ENCODE peak calls at places on chromosomes 6 and 20, in six cellular contexts. Y is H1, E is IMR-90, Q is neuronal stem cell, H is H9, K is trophoblast cell. I is an unnamed sample.

GRCh38 chr20:859661-860294 is 26.3 kb downstream of the FAM110A start:
- DNase-seq in Q (no peak), K (no peak), Y (no peak), H (no peak), E (peak), I (no peak)

GRCh38 chr6:45478235-45478634 is 100.5 kb upstream of the SUPT3H start:
- DNase-seq in H (no peak), E (peak), Q (no peak), Y (no peak), K (peak), I (peak)

GRCh38 chr20:19975436-19975799 is 41.7 kb upstream of the NAA20 start:
- DNase-seq in H (no peak), E (peak), Q (no peak), K (no peak), Y (peak), I (no peak)

GRCh38 chr6:138657026-138657425 is 116.5 kb upstream of the CCDC28A start:
- DNase-seq in Y (no peak), H (no peak), K (no peak), E (no peak), Q (no peak), I (no peak)

GRCh38 chr6:25172819-25173218 is 106.4 kb upstream of the CARMIL1 start:
- DNase-seq in E (peak), K (peak), Q (no peak), Y (no peak), H (no peak), I (peak)

GRCh38 chr20:22686097-22686496 is 101.7 kb upstream of the FOXA2 start:
- DNase-seq in E (peak), Y (peak), K (peak), H (peak), Q (no peak), I (peak)

GRCh38 chr6:29702519-29703103 is 20.6 kb upstream of the HLA-F start:
- DNase-seq in Q (peak), Y (peak), K (peak), H (peak), E (no peak), I (peak)

GRCh38 chr6:99885051-99885450 is 109.0 kb downstream of the MCHR2 start:
- DNase-seq in K (no peak), H (no peak), Y (no peak), E (no peak), Q (no peak), I (no peak)

GRCh38 chr6:64860203-64860602 is 846.8 kb downstream of the EYS start:
- DNase-seq in K (no peak), E (no peak), H (no peak), Q (no peak), Y (no peak), I (no peak)

GRCh38 chr6:75824160-75824559 is 75.1 kb downstream of the MYO6 start:
- DNase-seq in H (no peak), Q (no peak), E (no peak), Y (no peak), K (no peak), I (no peak)

GRCh38 chr6:50834929-50835328 is 16.3 kb downstream of the TFAP2B start:
- DNase-seq in H (no peak), Y (no peak), Q (no peak), E (no peak), K (no peak), I (no peak)

GRCh38 chr20:19129976-19130612 is 82.3 kb upstream of the SLC24A3 start:
- DNase-seq in E (no peak), K (no peak), H (no peak), Q (no peak), Y (no peak), I (no peak)

GRCh38 chr6:33746036-33746600 is 587 bp downstream of the IP6K3 start:
- DNase-seq in Y (peak), K (no peak), Q (no peak), E (peak), H (peak), I (peak)

GRCh38 chr6:1771324-1771723 is 161.6 kb downstream of the FOXC1 start:
- DNase-seq in K (no peak), H (no peak), Y (no peak), E (peak), Q (no peak), I (no peak)

GRCh38 chr20:3011752-3012151 is 31.7 kb upstream of the GNRH2 start:
- DNase-seq in H (no peak), Y (no peak), E (no peak), K (no peak), Q (no peak), I (no peak)

GRCh38 chr6:66421570-66421969 is 714.5 kb upstream of the EYS start:
- DNase-seq in K (no peak), Y (peak), Q (no peak), H (peak), E (no peak), I (peak)

GRCh38 chr20:8943638-8944037 is 125.2 kb upstream of the PLCB4 start:
- DNase-seq in Y (no peak), K (no peak), E (no peak), Q (no peak), H (no peak), I (no peak)

GRCh38 chr6:126056355-126057004 is 70.1 kb downstream of the TRMT11 start:
- DNase-seq in Y (no peak), H (no peak), E (no peak), K (no peak), Q (no peak), I (peak)

GRCh38 chr20:11581271-11581670 is 336.4 kb upstream of the BTBD3 start:
- DNase-seq in H (peak), Y (no peak), K (no peak), E (no peak), Q (no peak), I (no peak)

GRCh38 chr6:132405143-132405915 is 4.1 kb upstream of the MOXD1 start:
- DNase-seq in Q (no peak), Y (no peak), E (peak), K (no peak), H (no peak), I (peak)

GRCh38 chr6:170062209-170062903 is 228.5 kb downstream of the DLL1 start:
- DNase-seq in H (no peak), Y (peak), K (no peak), E (no peak), Q (no peak), I (no peak)

GRCh38 chr6:90026216-90026615 is 131.9 kb downstream of the GJA10 start:
- DNase-seq in E (no peak), H (no peak), K (no peak), Y (no peak), Q (no peak), I (no peak)

GRCh38 chr6:83708546-83708969 is 343 bp downstream of the SNAP91 start:
- DNase-seq in E (no peak), Y (no peak), K (peak), H (peak), Q (peak), I (peak)

GRCh38 chr20:59663513-59663890 is 59.2 kb downstream of the PHACTR3 start:
- DNase-seq in K (no peak), E (no peak), H (no peak), Y (no peak), Q (no peak), I (no peak)

GRCh38 chr20:35511814-35512420 is 17.5 kb downstream of the C20orf173 start:
- DNase-seq in Q (peak), K (peak), Y (no peak), H (peak), E (peak), I (peak)

GRCh38 chr20:10113746-10114145 is 79.0 kb downstream of the ANKEF1 start:
- DNase-seq in H (no peak), Y (no peak), K (no peak), Q (no peak), E (no peak), I (no peak)

GRCh38 chr20:46621492-46621891 is 29.8 kb downstream of the SLC13A3 start:
- DNase-seq in E (peak), Q (no peak), K (peak), Y (no peak), H (no peak), I (peak)

GRCh38 chr6:13450628-13451027 is 36.8 kb downstream of the GFOD1 start:
- DNase-seq in Y (no peak), H (no peak), E (no peak), K (no peak), Q (no peak), I (no peak)

GRCh38 chr6:130843575-130844320 is 16.5 kb downstream of the SMLR1 start:
- DNase-seq in E (peak), Y (no peak), H (no peak), Q (peak), K (peak), I (peak)

GRCh38 chr20:18676366-18676765 is 88.5 kb downstream of the DTD1 start:
- DNase-seq in Q (no peak), H (no peak), Y (no peak), E (no peak), K (no peak), I (no peak)

GRCh38 chr6:122405417-122405816 is 6.0 kb downstream of the HSF2 start:
- DNase-seq in H (no peak), E (peak), Q (no peak), Y (no peak), K (peak), I (peak)

GRCh38 chr20:14446446-14446845 is 109.0 kb upstream of the FLRT3 start:
- DNase-seq in K (no peak), H (no peak), E (peak), Q (no peak), Y (no peak), I (no peak)

GRCh38 chr6:31368461-31368860 is 11.5 kb upstream of the HLA-B start:
- DNase-seq in Y (no peak), E (no peak), H (no peak), Q (no peak), K (no peak), I (no peak)

GRCh38 chr20:6697228-6697972 is 70.1 kb upstream of the BMP2 start:
- DNase-seq in Y (no peak), E (no peak), K (no peak), H (no peak), Q (no peak), I (no peak)

GRCh38 chr6:156870926-156871539 is 93.9 kb downstream of the ARID1B start:
- DNase-seq in Y (no peak), H (no peak), K (no peak), Q (no peak), E (no peak), I (no peak)

GRCh38 chr6:156872903-156873302 is 95.7 kb downstream of the ARID1B start:
- DNase-seq in Y (no peak), Q (no peak), H (no peak), E (no peak), K (no peak), I (no peak)

GRCh38 chr6:156875062-156875461 is 97.9 kb downstream of the ARID1B start:
- DNase-seq in K (no peak), H (no peak), E (no peak), Q (no peak), Y (no peak), I (no peak)

GRCh38 chr6:156876302-156876701 is 99.1 kb downstream of the ARID1B start:
- DNase-seq in K (peak), Q (no peak), E (no peak), H (peak), Y (peak), I (no peak)

GRCh38 chr6:156873654-156874380 is 96.6 kb downstream of the ARID1B start:
- DNase-seq in E (no peak), H (no peak), Q (no peak), K (no peak), Y (no peak), I (no peak)
- H3K23ac ChIP-seq in E (no peak), H (no peak), Q (no peak), K (no peak), Y (no peak), I (no peak)

GRCh38 chr20:5529331-5530142 is 212.8 kb upstream of the PROKR2 start:
- DNase-seq in K (peak), E (peak), Q (peak), H (peak), Y (peak), I (peak)
- H2AFZ ChIP-seq in K (no peak), E (peak), Q (no peak), H (no peak), Y (no peak), I (no peak)

GRCh38 chr20:49569403-49570115 is 1.6 kb upstream of the PTGIS start:
- DNase-seq in H (no peak), E (peak), Y (no peak), Q (no peak), K (no peak), I (no peak)
- H3K4ac ChIP-seq in H (no peak), E (peak), Y (peak), Q (no peak), K (no peak), I (no peak)

DNA sequence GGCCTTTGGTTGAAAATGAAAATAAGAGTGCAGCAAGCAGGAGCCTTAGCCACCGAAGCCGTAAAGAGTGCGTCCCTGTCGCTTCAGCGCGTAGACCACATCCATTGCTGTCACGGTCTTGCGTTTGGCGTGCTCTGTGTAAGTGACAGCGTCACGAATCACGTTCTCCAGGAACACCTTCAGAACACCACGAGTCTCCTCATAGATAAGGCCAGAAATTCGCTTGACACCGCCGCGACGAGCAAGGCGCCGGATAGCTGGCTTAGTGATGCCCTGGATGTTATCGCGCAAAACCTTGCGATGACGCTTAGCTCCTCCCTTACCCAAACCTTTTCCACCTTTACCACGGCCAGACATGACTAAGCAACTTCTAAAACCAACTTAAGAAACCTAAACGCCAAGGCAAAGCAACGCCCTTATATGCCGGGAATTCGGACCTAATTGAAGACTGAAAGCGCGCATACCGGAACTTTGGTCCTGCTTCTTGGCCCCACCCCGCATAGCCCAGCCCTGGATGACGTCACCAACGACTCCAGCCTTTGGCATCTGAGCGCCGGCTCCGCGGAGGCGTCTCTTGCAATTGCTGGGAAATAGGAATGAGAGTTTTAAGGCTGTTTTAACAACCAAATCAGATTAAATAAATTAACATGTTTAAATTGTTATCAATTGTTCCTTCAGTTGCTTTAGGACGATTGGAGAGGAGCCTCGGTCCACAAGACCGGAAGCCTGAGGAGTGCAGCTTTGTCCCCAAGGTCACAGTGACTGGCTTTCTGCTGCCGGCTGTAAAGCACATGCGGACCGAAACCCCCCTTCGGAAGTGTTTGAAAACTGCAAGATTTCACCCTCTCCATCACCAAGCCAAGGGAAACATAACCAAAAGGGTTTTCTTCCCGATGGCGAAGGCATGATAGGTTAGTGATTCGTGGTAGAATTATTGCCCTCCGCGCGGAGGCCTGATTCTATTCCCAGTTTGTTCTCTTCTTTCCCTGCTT is 79.6 kb upstream of the BTN3A2 start:
- DNase-seq in Q (peak), Y (peak), K (peak), E (peak), H (peak), I (peak)
- H3K23ac ChIP-seq in Q (peak), Y (no peak), K (no peak), E (peak), H (no peak), I (peak)

DNA sequence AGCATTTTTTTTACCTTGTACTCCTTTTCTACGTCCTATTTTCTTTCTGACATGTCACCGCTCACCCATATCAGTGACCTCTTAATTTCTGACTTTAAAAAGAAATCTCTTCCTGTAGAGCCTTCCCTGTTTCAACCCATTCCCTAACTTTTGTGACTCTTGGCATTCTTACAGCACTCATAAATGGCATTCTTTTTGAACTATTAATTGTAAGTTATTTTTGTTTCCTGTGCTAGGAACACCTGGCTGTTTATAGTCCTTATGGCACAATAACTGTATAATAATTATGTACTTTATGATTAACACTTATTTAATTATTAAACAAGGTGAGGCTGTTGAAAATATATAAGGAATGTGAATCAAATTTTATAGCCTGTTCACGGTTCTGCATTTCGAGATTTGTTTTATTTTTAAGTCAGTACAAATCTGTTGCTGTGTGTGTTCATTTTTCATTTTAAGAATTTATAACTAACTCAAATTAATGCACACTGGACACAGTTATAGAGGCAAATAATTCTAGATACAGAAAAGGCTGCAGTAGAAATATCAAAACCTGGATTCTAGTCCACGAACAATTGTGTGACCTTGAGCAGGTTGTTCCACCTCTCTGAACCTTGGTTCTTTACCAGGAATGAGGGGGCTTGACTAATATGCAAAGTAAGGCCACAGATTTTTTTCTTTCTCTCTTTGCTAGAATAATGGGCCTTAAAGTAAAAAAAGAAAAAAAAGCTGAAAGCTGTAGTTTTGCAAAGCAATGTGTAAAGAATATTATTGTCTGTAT is 1.5 kb downstream of the KIZ start:
- DNase-seq in H (no peak), E (no peak), Q (no peak), Y (no peak), K (no peak), I (no peak)
- H2AFZ ChIP-seq in H (no peak), E (no peak), Q (no peak), Y (no peak), K (no peak), I (no peak)

GRCh38 chr20:43963233-43963632 is 48.6 kb downstream of the TOX2 start:
- DNase-seq in Y (no peak), K (no peak), Q (no peak), H (no peak), E (peak), I (peak)

GRCh38 chr20:43961116-43961515 is 46.5 kb downstream of the TOX2 start:
- DNase-seq in E (no peak), Y (no peak), Q (no peak), H (no peak), K (no peak), I (no peak)

GRCh38 chr20:43961541-43962471 is 47.2 kb downstream of the TOX2 start:
- DNase-seq in K (no peak), H (peak), Q (no peak), E (no peak), Y (no peak), I (no peak)

GRCh38 chr20:43963872-43964791 is 49.5 kb downstream of the TOX2 start:
- DNase-seq in E (peak), K (no peak), Y (no peak), H (no peak), Q (no peak), I (peak)

GRCh38 chr20:43962518-43962917 is 47.9 kb downstream of the TOX2 start:
- DNase-seq in Q (no peak), H (no peak), Y (no peak), K (no peak), E (no peak), I (no peak)
- H3K4ac ChIP-seq in Q (no peak), H (no peak), Y (no peak), K (no peak), E (no peak), I (peak)

DNA sequence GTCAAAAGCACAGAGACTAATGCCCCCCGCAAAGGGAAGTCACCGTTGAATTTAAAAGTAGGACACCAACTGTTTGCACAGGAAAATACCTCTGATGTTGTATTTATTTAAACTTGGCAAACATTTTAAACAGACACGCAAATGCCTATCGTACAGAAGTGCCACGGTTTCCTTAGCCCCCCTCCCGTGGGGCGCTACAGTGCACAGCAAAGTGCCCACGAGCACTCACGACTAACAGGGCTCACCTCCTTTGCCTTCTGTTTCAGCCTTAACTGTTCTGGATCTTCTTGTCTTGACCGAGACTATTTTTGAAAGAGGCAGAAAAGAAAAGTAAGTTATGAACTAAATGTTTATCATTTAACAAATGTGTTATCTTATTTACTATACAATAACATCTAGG is 67.8 kb downstream of the TAF4 start:
- DNase-seq in Y (no peak), K (no peak), E (no peak), Q (no peak), H (no peak), I (no peak)
- H3K23ac ChIP-seq in Y (no peak), K (no peak), E (no peak), Q (no peak), H (no peak), I (no peak)

I was measured in mesenchymal stem cell.